ENCODE peak calls at places on chromosomes 1 and 21, in four cellular contexts. Y is K562, E is choroid plexus epithelial cell, W is left lung. K is an unnamed sample.

GRCh38 chr1:208412994-208413393 is 168.8 kb upstream of the PLXNA2 start:
- DNase-seq in Y (peak), E (no peak), W (no peak), K (no peak)

GRCh38 chr1:17207966-17208418 is 3.1 kb downstream of the PADI1 start:
- DNase-seq in Y (peak), E (peak), W (no peak), K (peak)

GRCh38 chr21:46639489-46640386 is 4.3 kb downstream of the PRMT2 start:
- DNase-seq in Y (no peak), E (peak), W (no peak), K (no peak)

GRCh38 chr1:185917646-185918045 is 183.5 kb downstream of the HMCN1 start:
- DNase-seq in Y (peak), E (peak), W (no peak), K (no peak)

GRCh38 chr1:53576381-53576801 is 117.2 kb downstream of the DMRTB1 start:
- DNase-seq in Y (no peak), E (peak), W (no peak), K (no peak)

GRCh38 chr1:218869276-218869675 is 304.4 kb upstream of the LYPLAL1 start:
- DNase-seq in Y (no peak), E (peak), W (no peak), K (no peak)

GRCh38 chr1:101144868-101145808 is 91.7 kb upstream of the S1PR1 start:
- DNase-seq in Y (no peak), E (peak), W (no peak), K (no peak)

GRCh38 chr1:100786870-100787269 is 67.3 kb downstream of the VCAM1 start:
- DNase-seq in Y (peak), E (no peak), W (no peak), K (no peak)

GRCh38 chr1:90726716-90727480 is 9.8 kb upstream of the BARHL2 start:
- DNase-seq in Y (no peak), E (no peak), W (peak), K (no peak)

GRCh38 chr1:55045430-55045829 is 6.1 kb downstream of the PCSK9 start:
- DNase-seq in Y (no peak), E (no peak), W (no peak), K (no peak)

GRCh38 chr1:151277249-151277648 is 4.8 kb upstream of the ZNF687 start:
- DNase-seq in Y (no peak), E (no peak), W (no peak), K (no peak)

GRCh38 chr21:43654806-43655489 is 4.3 kb downstream of the HSF2BP start:
- DNase-seq in Y (no peak), E (peak), W (no peak), K (no peak)

GRCh38 chr1:167698313-167698712 is 23.5 kb upstream of the MPZL1 start:
- DNase-seq in Y (no peak), E (no peak), W (no peak), K (no peak)

GRCh38 chr1:92623187-92623778 is 136.6 kb upstream of the GFI1 start:
- DNase-seq in Y (peak), E (peak), W (no peak), K (no peak)

GRCh38 chr1:158999301-159000069 is 10.2 kb upstream of the IFI16 start:
- DNase-seq in Y (no peak), E (peak), W (no peak), K (no peak)

DNA sequence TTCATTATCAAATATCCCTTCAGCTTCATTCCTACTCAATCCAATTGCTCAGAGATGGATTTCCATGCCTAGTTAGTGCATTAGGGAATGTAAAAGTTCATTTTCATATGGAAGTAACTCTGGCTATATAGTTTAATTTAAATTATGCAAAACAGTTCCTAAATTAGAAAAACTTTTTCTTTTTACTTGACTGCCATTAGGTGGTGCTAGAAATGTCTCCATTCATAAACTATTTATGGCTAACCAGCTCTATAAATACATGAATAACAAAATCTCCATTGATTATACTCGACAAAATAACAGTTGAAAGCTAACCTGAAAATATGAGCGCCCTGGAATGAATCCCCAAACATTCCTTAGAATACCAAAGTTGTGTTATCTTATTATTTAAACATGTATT is 311.4 kb downstream of the USH2A start:
- DNase-seq in Y (no peak), E (peak), W (no peak), K (no peak)
- TF ChIP-seq CTCF in Y (no peak), E (peak), W (no peak), K (no peak)

GRCh38 chr1:177631770-177632169 is 338.1 kb downstream of the SEC16B start:
- DNase-seq in Y (no peak), E (no peak), W (no peak), K (no peak)
- TF ChIP-seq CTCF in Y (no peak), E (no peak), W (no peak), K (no peak)

GRCh38 chr1:50750021-50750619 is 209.9 kb downstream of the FAF1 start:
- DNase-seq in Y (peak), E (peak), W (no peak), K (no peak)
- TF ChIP-seq CTCF in Y (peak), E (peak), W (peak), K (no peak)

GRCh38 chr1:46130144-46130543 is 2.3 kb downstream of the PIK3R3 start:
- DNase-seq in Y (no peak), E (no peak), W (no peak), K (no peak)
- TF ChIP-seq CTCF in Y (no peak), E (no peak), W (no peak), K (no peak)

DNA sequence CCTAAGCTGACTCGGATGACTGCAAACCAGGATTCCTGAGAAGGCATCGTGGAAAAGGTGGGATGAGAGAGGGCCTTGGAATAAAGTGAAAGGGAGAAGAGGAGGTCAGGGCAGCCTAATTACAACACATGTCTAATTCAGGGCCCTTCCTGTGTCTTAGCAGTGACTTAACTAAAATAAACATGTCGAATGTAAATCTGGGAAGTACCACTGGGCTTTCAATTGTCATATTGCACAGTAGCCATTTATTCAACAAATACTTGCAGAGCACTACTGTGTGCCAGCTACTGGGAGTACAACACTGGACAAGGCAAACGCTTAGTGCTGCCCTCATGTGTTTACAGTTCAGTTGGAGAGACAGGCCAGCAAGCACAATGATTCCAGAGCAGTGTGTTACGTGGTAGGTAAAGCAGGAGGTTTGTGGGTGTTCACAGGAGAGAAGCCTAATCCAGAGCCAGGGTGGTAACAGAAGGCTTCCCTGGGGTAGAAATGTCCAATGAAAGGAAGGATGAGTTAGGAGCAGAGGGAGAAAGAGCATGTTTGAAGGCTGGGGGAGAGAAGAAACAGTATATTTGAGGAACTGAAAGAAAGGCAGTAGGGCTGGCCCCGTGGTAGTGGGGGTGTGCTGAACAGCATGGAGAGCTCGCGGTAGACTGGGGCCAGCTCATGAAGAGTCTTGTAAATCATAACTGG is 38.0 kb upstream of the RASAL2 start:
- DNase-seq in Y (peak), E (peak), W (no peak), K (no peak)
- TF ChIP-seq CTCF in Y (no peak), E (peak), W (no peak), K (no peak)

DNA sequence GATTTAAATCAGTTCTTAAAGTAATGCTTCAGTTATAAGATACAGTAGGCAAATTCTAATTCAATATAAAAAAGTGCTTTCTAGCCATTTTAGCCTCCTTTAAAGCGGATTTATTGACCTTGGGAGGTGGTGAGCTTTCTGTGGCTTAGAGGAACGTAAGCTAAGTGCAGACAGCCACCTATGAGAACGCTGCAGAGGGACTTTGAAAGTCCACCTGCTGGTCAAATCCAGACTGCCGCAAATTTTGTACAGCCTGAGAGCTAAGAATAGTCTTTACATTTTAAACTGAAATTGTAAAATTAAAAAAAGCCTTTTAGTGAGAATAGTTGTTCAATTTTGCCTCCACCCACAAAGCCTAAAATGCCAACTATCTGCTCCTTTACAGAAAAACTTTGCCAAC is 67.0 kb upstream of the SSX2IP start:
- DNase-seq in Y (peak), E (no peak), W (no peak), K (no peak)
- TF ChIP-seq CTCF in Y (peak), E (peak), W (no peak), K (no peak)

GRCh38 chr1:243470492-243470891 is 214.7 kb downstream of the SDCCAG8 start:
- DNase-seq in Y (no peak), E (no peak), W (no peak), K (no peak)
- TF ChIP-seq CTCF in Y (no peak), E (no peak), W (no peak), K (no peak)

DNA sequence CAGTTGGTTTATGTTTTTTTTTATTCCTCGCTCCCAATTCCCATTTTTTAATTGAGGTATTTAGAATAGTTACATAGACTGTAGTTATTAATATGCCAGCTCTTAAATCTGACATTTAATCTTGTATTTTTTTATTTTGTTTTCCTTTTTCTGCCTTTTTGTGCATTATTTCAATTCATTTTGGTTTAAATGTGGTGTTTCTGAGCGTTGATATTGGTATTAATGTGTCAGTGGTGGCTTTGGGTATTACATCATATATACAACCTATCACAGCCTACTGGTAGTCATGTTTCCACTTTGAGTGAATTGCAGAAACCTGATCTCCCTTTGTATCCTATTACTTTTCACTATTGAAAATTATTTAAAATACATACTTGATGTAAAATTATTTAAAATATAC is 1027.3 kb downstream of the KCNT2 start:
- DNase-seq in Y (no peak), E (no peak), W (no peak), K (no peak)
- TF ChIP-seq CTCF in Y (no peak), E (no peak), W (no peak), K (no peak)

DNA sequence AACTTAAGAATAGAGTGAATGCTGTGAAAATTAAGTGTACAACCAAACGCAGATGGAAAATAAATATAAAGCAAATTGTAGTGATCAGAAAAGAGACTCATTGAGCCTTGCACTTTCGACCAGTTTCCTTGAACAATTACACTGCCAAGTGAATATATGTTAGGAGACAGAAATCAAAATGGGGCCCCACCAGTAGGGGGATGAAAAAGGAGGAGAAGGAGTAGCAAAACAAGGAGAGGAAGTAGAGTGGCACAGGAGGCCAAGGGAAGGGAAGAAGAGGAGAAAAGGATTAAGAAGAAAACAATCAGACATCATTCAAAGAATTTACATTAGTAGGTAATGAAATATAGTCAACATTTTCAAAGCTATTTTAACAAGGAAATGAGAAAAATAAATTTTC is 1770.6 kb downstream of the PLA2G4A start:
- DNase-seq in Y (no peak), E (no peak), W (no peak), K (no peak)
- TF ChIP-seq CTCF in Y (no peak), E (no peak), W (no peak), K (no peak)